ENCODE peak calls at places on chromosomes 6 and 20, in four cellular contexts. J is choroid plexus epithelial cell, G is HFF-Myc, P is pancreas. Y is an unnamed sample.

GRCh38 chr6:127182501-127182900 is 64.0 kb downstream of the RSPO3 start:
- DNase-seq in J (peak; percentile 81), G (no peak), P (no peak), Y (no peak)

GRCh38 chr6:3139090-3139903 is 18.0 kb downstream of the TUBB2A start:
- DNase-seq in P (peak; percentile 83), G (peak; percentile 52), J (peak; percentile 92), Y (peak; percentile 56)

GRCh38 chr20:37941332-37941731 is 38.4 kb downstream of the VSTM2L start:
- DNase-seq in P (no peak), G (no peak), J (no peak), Y (no peak)

GRCh38 chr20:47352332-47353223 is 3.9 kb downstream of the ZMYND8 start:
- DNase-seq in P (peak; percentile 91), G (no peak), J (peak; percentile 82), Y (peak; percentile 82)

GRCh38 chr20:16926626-16927025 is 178.5 kb downstream of the OTOR start:
- DNase-seq in P (no peak), G (no peak), J (no peak), Y (no peak)

GRCh38 chr20:10565191-10565921 is 108.4 kb downstream of the JAG1 start:
- DNase-seq in G (no peak), P (no peak), J (peak; percentile 89), Y (peak; percentile 66)

GRCh38 chr20:17555106-17555505 is 14.8 kb upstream of the DSTN start:
- DNase-seq in J (no peak), P (no peak), G (no peak), Y (no peak)

GRCh38 chr6:1641391-1641790 is 31.7 kb downstream of the FOXC1 start:
- DNase-seq in G (no peak), J (no peak), P (peak; percentile 80), Y (peak; percentile 63)

GRCh38 chr20:706366-706885 is 30.8 kb upstream of the SCRT2 start:
- DNase-seq in P (no peak), G (no peak), J (no peak), Y (no peak)

GRCh38 chr6:167441653-167442644 is 117.1 kb downstream of the TTLL2 start:
- DNase-seq in P (no peak), G (no peak), J (peak; percentile 1), Y (no peak)

GRCh38 chr6:137005073-137005472 is 39.7 kb downstream of the IL20RA start:
- DNase-seq in G (no peak), P (no peak), J (no peak), Y (no peak)

GRCh38 chr20:14219801-14220461 is 117.5 kb downstream of the FLRT3 start:
- DNase-seq in G (no peak), P (no peak), J (no peak), Y (peak; percentile 63)

GRCh38 chr6:52403627-52404026 is 16.5 kb upstream of the EFHC1 start:
- DNase-seq in G (no peak), J (no peak), P (no peak), Y (peak; percentile 21)

GRCh38 chr6:14517536-14518105 is 400.0 kb downstream of the CD83 start:
- DNase-seq in P (no peak), J (no peak), G (no peak), Y (no peak)

GRCh38 chr6:79079425-79080130 is 1.5 kb upstream of the PHIP start:
- DNase-seq in J (peak; percentile 58), P (no peak), G (no peak), Y (peak; percentile 22)

GRCh38 chr6:126041516-126042447 is 55.4 kb downstream of the TRMT11 start:
- DNase-seq in P (no peak), G (peak; percentile 43), J (no peak), Y (no peak)

GRCh38 chr6:8562133-8562532 is 126.8 kb upstream of the SLC35B3 start:
- DNase-seq in P (no peak), J (no peak), G (no peak), Y (no peak)

GRCh38 chr20:13220194-13220856 is 749 bp upstream of the ISM1 start:
- DNase-seq in P (peak; percentile 50), J (peak; percentile 20), G (no peak), Y (no peak)

GRCh38 chr6:122068291-122068769 is 331.1 kb upstream of the HSF2 start:
- DNase-seq in J (peak; percentile 28), G (no peak), P (no peak), Y (no peak)

GRCh38 chr6:117404548-117404947 is 21.2 kb downstream of the ROS1 start:
- DNase-seq in J (peak; percentile 48), G (no peak), P (no peak), Y (peak; percentile 51)

GRCh38 chr20:40986774-40987173 is 41.8 kb upstream of the TOP1 start:
- DNase-seq in P (no peak), J (no peak), G (no peak), Y (no peak)

GRCh38 chr6:161353208-161353613 is 79.3 kb upstream of the AGPAT4 start:
- DNase-seq in P (no peak), G (peak; percentile 6), J (peak; percentile 47), Y (peak; percentile 50)

GRCh38 chr6:3235486-3235885 is 8.0 kb upstream of the TUBB2B start:
- DNase-seq in G (no peak), J (no peak), P (no peak), Y (no peak)

GRCh38 chr6:89387516-89388222 is 24.4 kb downstream of the RRAGD start:
- DNase-seq in P (no peak), J (no peak), G (no peak), Y (no peak)

GRCh38 chr20:4083103-4083864 is 67.9 kb upstream of the RNF24 start:
- DNase-seq in G (no peak), P (no peak), J (no peak), Y (no peak)
- TF ChIP-seq CTCF in G (no peak), P (no peak), J (no peak), Y (no peak)

DNA sequence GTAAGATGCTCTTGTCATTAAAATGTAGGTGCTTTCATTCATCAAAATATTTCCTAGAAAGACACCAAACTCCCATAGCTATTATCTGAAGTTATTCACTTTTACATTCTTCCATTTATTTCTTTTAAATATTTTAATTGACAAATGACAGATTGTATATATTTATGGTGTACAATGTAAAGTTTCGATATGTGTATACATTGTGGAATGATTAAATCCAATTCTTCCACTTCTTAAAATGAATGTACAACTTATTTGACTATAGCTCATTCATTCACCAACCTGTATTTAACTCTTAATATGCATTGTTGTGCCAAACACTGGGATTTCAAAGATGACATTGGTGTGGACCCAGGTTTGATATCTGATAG is 41.0 kb downstream of the CCN2 start:
- DNase-seq in J (no peak), P (no peak), G (no peak), Y (no peak)
- TF ChIP-seq CTCF in J (no peak), P (no peak), G (no peak), Y (no peak)

GRCh38 chr6:103800131-103800670 is 1059.5 kb downstream of the HACE1 start:
- DNase-seq in J (no peak), G (no peak), P (no peak), Y (no peak)

GRCh38 chr6:103798166-103798565 is 1061.6 kb downstream of the HACE1 start:
- DNase-seq in G (no peak), P (no peak), J (no peak), Y (no peak)

GRCh38 chr6:103797738-103798137 is 1062.0 kb downstream of the HACE1 start:
- DNase-seq in J (peak; percentile 10), G (no peak), P (no peak), Y (peak; percentile 16)
- TF ChIP-seq CTCF in J (peak; percentile 52), G (no peak), P (no peak), Y (peak; percentile 30)

GRCh38 chr6:70566751-70567382 is at the start of gene SDHAF4:
- DNase-seq in J (peak; percentile 89), G (peak; percentile 42), P (peak; percentile 93), Y (peak; percentile 93)
- TF ChIP-seq CTCF in J (no peak), G (no peak), P (no peak), Y (no peak)

GRCh38 chr6:107075951-107076381 is 39.3 kb downstream of the BEND3 start:
- DNase-seq in J (peak; percentile 52), G (no peak), P (no peak), Y (peak; percentile 16)
- TF ChIP-seq CTCF in J (peak; percentile 35), G (no peak), P (no peak), Y (no peak)

GRCh38 chr6:140671926-140672325 is 1297.5 kb upstream of the CITED2 start:
- DNase-seq in G (no peak), J (peak; percentile 11), P (no peak), Y (peak; percentile 26)
- TF ChIP-seq CTCF in G (peak; percentile 10), J (peak; percentile 20), P (no peak), Y (peak; percentile 12)

Y was measured in MCF 10A.